ENCODE peak calls at places on chromosome 13, in five cellular contexts. One of them, this sample, is unnamed.
A peak's percentile ranks its signal among the peaks of the same experiment; 100 is the strongest.

GRCh38 chr13:33140161-33140560 is 123.9 kb downstream of the KL start:
- DNase-seq in OCI-LY7: no peak
- DNase-seq in nucleus accumbens: no peak
- DNase-seq in C1 segment of cervical spinal cord: no peak
- DNase-seq in HFFc6: no peak
- DNase-seq in this sample: no peak

GRCh38 chr13:85314686-85315085 is 484.5 kb downstream of the SLITRK6 start:
- DNase-seq in OCI-LY7: no peak
- DNase-seq in nucleus accumbens: peak; percentile 2
- DNase-seq in C1 segment of cervical spinal cord: no peak
- DNase-seq in HFFc6: no peak
- DNase-seq in this sample: no peak

GRCh38 chr13:32409561-32410440 is 18.1 kb downstream of the N4BP2L1 start:
- DNase-seq in OCI-LY7: no peak
- DNase-seq in nucleus accumbens: no peak
- DNase-seq in C1 segment of cervical spinal cord: no peak
- DNase-seq in HFFc6: peak; percentile 24
- DNase-seq in this sample: peak; percentile 14

GRCh38 chr13:77846173-77846572 is 72.5 kb downstream of the EDNRB start:
- DNase-seq in OCI-LY7: no peak
- DNase-seq in nucleus accumbens: no peak
- DNase-seq in C1 segment of cervical spinal cord: no peak
- DNase-seq in HFFc6: no peak
- DNase-seq in this sample: no peak

GRCh38 chr13:98089246-98089645 is 53.6 kb upstream of the FARP1 start:
- DNase-seq in OCI-LY7: no peak
- DNase-seq in nucleus accumbens: no peak
- DNase-seq in C1 segment of cervical spinal cord: no peak
- DNase-seq in HFFc6: peak; percentile 83
- DNase-seq in this sample: no peak

GRCh38 chr13:20033486-20033885 is 75.0 kb downstream of the ZMYM2 start:
- DNase-seq in OCI-LY7: no peak
- DNase-seq in nucleus accumbens: no peak
- DNase-seq in C1 segment of cervical spinal cord: no peak
- DNase-seq in HFFc6: no peak
- DNase-seq in this sample: no peak

GRCh38 chr13:23378009-23378632 is 55.4 kb downstream of the SACS start:
- DNase-seq in OCI-LY7: peak; percentile 73
- DNase-seq in nucleus accumbens: no peak
- DNase-seq in C1 segment of cervical spinal cord: no peak
- DNase-seq in HFFc6: peak; percentile 99
- DNase-seq in this sample: no peak

GRCh38 chr13:43495732-43496131 is 291.0 kb downstream of the ENOX1 start:
- DNase-seq in OCI-LY7: no peak
- DNase-seq in nucleus accumbens: no peak
- DNase-seq in C1 segment of cervical spinal cord: no peak
- DNase-seq in HFFc6: no peak
- DNase-seq in this sample: no peak

GRCh38 chr13:59442946-59443345 is 720.8 kb downstream of the DIAPH3 start:
- DNase-seq in OCI-LY7: no peak
- DNase-seq in nucleus accumbens: no peak
- DNase-seq in C1 segment of cervical spinal cord: no peak
- DNase-seq in HFFc6: no peak
- DNase-seq in this sample: no peak

GRCh38 chr13:83995930-83996329 is 113.7 kb upstream of the SLITRK1 start:
- DNase-seq in OCI-LY7: no peak
- DNase-seq in nucleus accumbens: no peak
- DNase-seq in C1 segment of cervical spinal cord: no peak
- DNase-seq in HFFc6: no peak
- DNase-seq in this sample: no peak

GRCh38 chr13:108425056-108425455 is 155.5 kb downstream of the TNFSF13B start:
- DNase-seq in OCI-LY7: no peak
- DNase-seq in nucleus accumbens: no peak
- DNase-seq in C1 segment of cervical spinal cord: no peak
- DNase-seq in HFFc6: no peak
- DNase-seq in this sample: no peak

This sample was measured in anterior cingulate cortex.